ENCODE peak calls at places on chromosomes 3 and 15, in four cellular contexts. One of them, this sample, is unnamed.

GRCh38 chr15:31308185-31308639 is 18.4 kb upstream of the KLF13 start:
- DNase-seq in T-cell: no peak
- DNase-seq in Ammon's horn: no peak
- DNase-seq in activated T-cell treated with anti-CD3 and anti-CD28 coated beads for 1 hour: no peak
- DNase-seq in this sample: no peak

GRCh38 chr3:46845397-46845859 is 17.8 kb downstream of the MYL3 start:
- DNase-seq in T-cell: no peak
- DNase-seq in Ammon's horn: no peak
- DNase-seq in activated T-cell treated with anti-CD3 and anti-CD28 coated beads for 1 hour: no peak
- DNase-seq in this sample: no peak

GRCh38 chr3:58723197-58723596 is 56.6 kb upstream of the FAM3D start:
- DNase-seq in T-cell: no peak
- DNase-seq in Ammon's horn: no peak
- DNase-seq in activated T-cell treated with anti-CD3 and anti-CD28 coated beads for 1 hour: no peak
- DNase-seq in this sample: no peak

GRCh38 chr15:32909431-32909830 is 191.6 kb downstream of the GREM1 start:
- DNase-seq in T-cell: no peak
- DNase-seq in Ammon's horn: no peak
- DNase-seq in activated T-cell treated with anti-CD3 and anti-CD28 coated beads for 1 hour: no peak
- DNase-seq in this sample: no peak

GRCh38 chr15:77027697-77028450 is 32.9 kb downstream of the PSTPIP1 start:
- DNase-seq in T-cell: no peak
- DNase-seq in Ammon's horn: no peak
- DNase-seq in activated T-cell treated with anti-CD3 and anti-CD28 coated beads for 1 hour: no peak
- DNase-seq in this sample: no peak

GRCh38 chr3:125679258-125679657 is 84.0 kb upstream of the OSBPL11 start:
- DNase-seq in T-cell: no peak
- DNase-seq in Ammon's horn: no peak
- DNase-seq in activated T-cell treated with anti-CD3 and anti-CD28 coated beads for 1 hour: no peak
- DNase-seq in this sample: no peak

GRCh38 chr3:58564456-58565160 is 12.6 kb downstream of the FAM107A start:
- DNase-seq in T-cell: no peak
- DNase-seq in Ammon's horn: no peak
- DNase-seq in activated T-cell treated with anti-CD3 and anti-CD28 coated beads for 1 hour: no peak
- DNase-seq in this sample: no peak

GRCh38 chr3:69425249-69425648 is 39.4 kb upstream of the FRMD4B start:
- DNase-seq in T-cell: no peak
- DNase-seq in Ammon's horn: peak; percentile 52
- DNase-seq in activated T-cell treated with anti-CD3 and anti-CD28 coated beads for 1 hour: no peak
- DNase-seq in this sample: no peak

GRCh38 chr3:185825639-185826481 is 1.0 kb upstream of the IGF2BP2 start:
- DNase-seq in T-cell: no peak
- DNase-seq in Ammon's horn: no peak
- DNase-seq in activated T-cell treated with anti-CD3 and anti-CD28 coated beads for 1 hour: no peak
- DNase-seq in this sample: peak; percentile 25

GRCh38 chr3:124034016-124034808 is 42.3 kb upstream of the ROPN1 start:
- DNase-seq in T-cell: no peak
- DNase-seq in Ammon's horn: no peak
- DNase-seq in activated T-cell treated with anti-CD3 and anti-CD28 coated beads for 1 hour: no peak
- DNase-seq in this sample: no peak

GRCh38 chr15:74307827-74308642 is 59.4 kb downstream of the CYP11A1 start:
- DNase-seq in T-cell: no peak
- DNase-seq in Ammon's horn: peak; percentile 68
- DNase-seq in activated T-cell treated with anti-CD3 and anti-CD28 coated beads for 1 hour: no peak
- DNase-seq in this sample: no peak

GRCh38 chr3:194855025-194855391 is 169.3 kb downstream of the FAM43A start:
- DNase-seq in T-cell: no peak
- DNase-seq in Ammon's horn: no peak
- DNase-seq in activated T-cell treated with anti-CD3 and anti-CD28 coated beads for 1 hour: no peak
- DNase-seq in this sample: no peak

GRCh38 chr15:101003706-101004105 is 84.5 kb downstream of the LRRK1 start:
- DNase-seq in T-cell: no peak
- DNase-seq in Ammon's horn: no peak
- DNase-seq in activated T-cell treated with anti-CD3 and anti-CD28 coated beads for 1 hour: no peak
- DNase-seq in this sample: no peak

GRCh38 chr3:125967156-125967555 is 1.8 kb upstream of the ROPN1B start:
- DNase-seq in T-cell: no peak
- DNase-seq in Ammon's horn: no peak
- DNase-seq in activated T-cell treated with anti-CD3 and anti-CD28 coated beads for 1 hour: no peak
- DNase-seq in this sample: no peak

GRCh38 chr3:72036899-72037298 is 252.0 kb upstream of the PROK2 start:
- DNase-seq in T-cell: no peak
- DNase-seq in Ammon's horn: no peak
- DNase-seq in activated T-cell treated with anti-CD3 and anti-CD28 coated beads for 1 hour: no peak
- DNase-seq in this sample: no peak

GRCh38 chr3:114487502-114487901 is 193.7 kb downstream of the TIGIT start:
- DNase-seq in T-cell: no peak
- DNase-seq in Ammon's horn: no peak
- DNase-seq in activated T-cell treated with anti-CD3 and anti-CD28 coated beads for 1 hour: no peak
- DNase-seq in this sample: no peak

GRCh38 chr15:83850846-83851245 is 196.9 kb downstream of the ADAMTSL3 start:
- DNase-seq in T-cell: no peak
- DNase-seq in Ammon's horn: no peak
- DNase-seq in activated T-cell treated with anti-CD3 and anti-CD28 coated beads for 1 hour: no peak
- DNase-seq in this sample: no peak

GRCh38 chr3:160968731-160969130 is 136.4 kb downstream of the B3GALNT1 start:
- DNase-seq in T-cell: no peak
- DNase-seq in Ammon's horn: peak; percentile 14
- DNase-seq in activated T-cell treated with anti-CD3 and anti-CD28 coated beads for 1 hour: no peak
- DNase-seq in this sample: no peak

GRCh38 chr15:74251187-74251811 is 15.2 kb downstream of the CCDC33 start:
- DNase-seq in T-cell: no peak
- DNase-seq in Ammon's horn: peak; percentile 84
- DNase-seq in activated T-cell treated with anti-CD3 and anti-CD28 coated beads for 1 hour: no peak
- DNase-seq in this sample: no peak

GRCh38 chr3:13016083-13016725 is 57.0 kb downstream of the IQSEC1 start:
- DNase-seq in T-cell: peak; percentile 46
- DNase-seq in Ammon's horn: peak; percentile 58
- DNase-seq in activated T-cell treated with anti-CD3 and anti-CD28 coated beads for 1 hour: peak; percentile 45
- DNase-seq in this sample: peak; percentile 66

GRCh38 chr3:194246709-194247349 is 104.3 kb downstream of the CPN2 start:
- DNase-seq in T-cell: no peak
- DNase-seq in Ammon's horn: no peak
- DNase-seq in activated T-cell treated with anti-CD3 and anti-CD28 coated beads for 1 hour: no peak
- DNase-seq in this sample: no peak

GRCh38 chr3:156685198-156685597 is 10.8 kb downstream of the TIPARP start:
- DNase-seq in T-cell: no peak
- DNase-seq in Ammon's horn: no peak
- DNase-seq in activated T-cell treated with anti-CD3 and anti-CD28 coated beads for 1 hour: no peak
- DNase-seq in this sample: no peak

GRCh38 chr15:78565097-78565950 is at the start of gene CHRNA5:
- DNase-seq in T-cell: peak; percentile 23
- DNase-seq in Ammon's horn: peak; percentile 48
- DNase-seq in activated T-cell treated with anti-CD3 and anti-CD28 coated beads for 1 hour: peak; percentile 55
- DNase-seq in this sample: peak; percentile 33

GRCh38 chr3:111244760-111245159 is 173.1 kb downstream of the NECTIN3 start:
- DNase-seq in T-cell: no peak
- DNase-seq in Ammon's horn: no peak
- DNase-seq in activated T-cell treated with anti-CD3 and anti-CD28 coated beads for 1 hour: no peak
- DNase-seq in this sample: no peak

GRCh38 chr15:76470691-76471090 is 134.1 kb downstream of the ISL2 start:
- DNase-seq in T-cell: no peak
- DNase-seq in Ammon's horn: no peak
- DNase-seq in activated T-cell treated with anti-CD3 and anti-CD28 coated beads for 1 hour: no peak
- DNase-seq in this sample: no peak

GRCh38 chr3:30199855-30200254 is 406.5 kb upstream of the TGFBR2 start:
- DNase-seq in T-cell: no peak
- DNase-seq in Ammon's horn: no peak
- DNase-seq in activated T-cell treated with anti-CD3 and anti-CD28 coated beads for 1 hour: no peak
- DNase-seq in this sample: no peak

GRCh38 chr3:130905551-130905950 is 11.7 kb downstream of the ATP2C1 start:
- DNase-seq in T-cell: no peak
- DNase-seq in Ammon's horn: no peak
- DNase-seq in activated T-cell treated with anti-CD3 and anti-CD28 coated beads for 1 hour: no peak
- DNase-seq in this sample: no peak

GRCh38 chr3:42601898-42602581 is 1.6 kb downstream of the NKTR start:
- DNase-seq in T-cell: no peak
- DNase-seq in Ammon's horn: no peak
- DNase-seq in activated T-cell treated with anti-CD3 and anti-CD28 coated beads for 1 hour: no peak
- DNase-seq in this sample: no peak

GRCh38 chr15:99564221-99565030 is 1.4 kb upstream of the MEF2A start:
- DNase-seq in T-cell: no peak
- DNase-seq in Ammon's horn: peak; percentile 67
- DNase-seq in activated T-cell treated with anti-CD3 and anti-CD28 coated beads for 1 hour: no peak
- DNase-seq in this sample: peak; percentile 5

GRCh38 chr3:9704343-9705322 is 1.0 kb downstream of the CPNE9 start:
- DNase-seq in T-cell: no peak
- DNase-seq in Ammon's horn: no peak
- DNase-seq in activated T-cell treated with anti-CD3 and anti-CD28 coated beads for 1 hour: no peak
- DNase-seq in this sample: no peak

GRCh38 chr3:41317718-41318117 is 118.4 kb downstream of the CTNNB1 start:
- DNase-seq in T-cell: no peak
- DNase-seq in Ammon's horn: no peak
- DNase-seq in activated T-cell treated with anti-CD3 and anti-CD28 coated beads for 1 hour: no peak
- DNase-seq in this sample: no peak

GRCh38 chr15:89533861-89534544 is 37.6 kb upstream of the RHCG start:
- DNase-seq in T-cell: no peak
- DNase-seq in Ammon's horn: no peak
- DNase-seq in activated T-cell treated with anti-CD3 and anti-CD28 coated beads for 1 hour: no peak
- DNase-seq in this sample: no peak

GRCh38 chr3:64133272-64133671 is 92.0 kb downstream of the PRICKLE2 start:
- DNase-seq in T-cell: no peak
- DNase-seq in Ammon's horn: no peak
- DNase-seq in activated T-cell treated with anti-CD3 and anti-CD28 coated beads for 1 hour: no peak
- DNase-seq in this sample: no peak

GRCh38 chr15:98906712-98907083 is 100.9 kb downstream of the PGPEP1L start:
- DNase-seq in T-cell: no peak
- DNase-seq in Ammon's horn: no peak
- DNase-seq in activated T-cell treated with anti-CD3 and anti-CD28 coated beads for 1 hour: no peak
- DNase-seq in this sample: no peak

GRCh38 chr3:104126864-104127553 is 1239.7 kb upstream of the ALCAM start:
- DNase-seq in T-cell: no peak
- DNase-seq in Ammon's horn: no peak
- DNase-seq in activated T-cell treated with anti-CD3 and anti-CD28 coated beads for 1 hour: no peak
- DNase-seq in this sample: no peak

GRCh38 chr3:31391150-31391549 is 141.6 kb upstream of the STT3B start:
- DNase-seq in T-cell: no peak
- DNase-seq in Ammon's horn: no peak
- DNase-seq in activated T-cell treated with anti-CD3 and anti-CD28 coated beads for 1 hour: no peak
- DNase-seq in this sample: no peak

GRCh38 chr3:42906085-42906904 is at the start of gene ZNF662:
- DNase-seq in T-cell: peak; percentile 17
- DNase-seq in Ammon's horn: peak; percentile 63
- DNase-seq in activated T-cell treated with anti-CD3 and anti-CD28 coated beads for 1 hour: peak; percentile 11
- DNase-seq in this sample: no peak

This sample was measured in CD4-positive, alpha-beta memory T cell.